ENCODE peak calls at places on chromosomes 1 and 21, in six cellular contexts. W is hepatocyte; E is CD4-positive, alpha-beta memory T cell; O is adrenal gland; F is endothelial cell of umbilical vein; B is A673. A is an unnamed sample.

GRCh38 chr21:29192999-29193563 is 62.6 kb downstream of the MAP3K7CL start:
- DNase-seq in F (no peak), O (no peak), W (no peak), B (peak; percentile 86), E (no peak), A (no peak)

GRCh38 chr1:208309771-208310170 is 65.6 kb upstream of the PLXNA2 start:
- DNase-seq in O (no peak), E (no peak), B (no peak), F (no peak), W (no peak), A (no peak)

GRCh38 chr21:45288441-45288841 is 746 bp upstream of the POFUT2 start:
- DNase-seq in E (no peak), O (no peak), F (no peak), B (no peak), W (peak; percentile 28), A (no peak)

GRCh38 chr1:155308493-155309422 is at the start of gene FDPS:
- DNase-seq in W (peak; percentile 98), F (peak; percentile 99), O (peak; percentile 99), B (peak; percentile 100), E (peak; percentile 97), A (peak; percentile 99)

GRCh38 chr1:2875677-2876531 is 74.4 kb upstream of the TTC34 start:
- DNase-seq in E (no peak), W (no peak), B (no peak), O (no peak), F (no peak), A (no peak)

GRCh38 chr1:229434005-229434640 is at the start of gene ACTA1:
- DNase-seq in F (no peak), E (no peak), B (no peak), W (no peak), O (no peak), A (no peak)

GRCh38 chr1:45266151-45266801 is 59.9 kb upstream of the ZSWIM5 start:
- DNase-seq in B (no peak), W (peak; percentile 58), F (peak; percentile 97), E (no peak), O (peak; percentile 78), A (no peak)

GRCh38 chr1:15153842-15154479 is 414 bp downstream of the TMEM51 start:
- DNase-seq in W (peak; percentile 88), F (peak; percentile 70), O (peak; percentile 72), B (peak; percentile 66), E (no peak), A (no peak)

GRCh38 chr1:225631041-225631663 is 21.8 kb downstream of the ENAH start:
- DNase-seq in O (no peak), F (no peak), W (no peak), E (no peak), B (no peak), A (no peak)

GRCh38 chr1:86448670-86449069 is 20.1 kb upstream of the CLCA1 start:
- DNase-seq in B (no peak), E (no peak), F (no peak), W (no peak), O (no peak), A (no peak)

GRCh38 chr1:182405578-182405977 is 5.1 kb upstream of the TEDDM1 start:
- DNase-seq in O (no peak), B (no peak), F (no peak), W (no peak), E (no peak), A (no peak)

GRCh38 chr1:31576743-31577455 is 584 bp downstream of the TINAGL1 start:
- DNase-seq in F (peak; percentile 16), B (no peak), E (no peak), O (no peak), W (no peak), A (no peak)

GRCh38 chr21:37917612-37918011 is 1.4 kb upstream of the KCNJ6 start:
- DNase-seq in B (no peak), O (no peak), F (no peak), W (no peak), E (no peak), A (no peak)

GRCh38 chr1:229280921-229281320 is 10.0 kb downstream of the RAB4A start:
- DNase-seq in O (no peak), W (no peak), B (no peak), E (no peak), F (no peak), A (no peak)

GRCh38 chr21:34701726-34702125 is 32.9 kb downstream of the CLIC6 start:
- DNase-seq in W (no peak), F (no peak), O (no peak), B (no peak), E (no peak), A (no peak)

GRCh38 chr1:234553241-234554156 is 56.5 kb downstream of the IRF2BP2 start:
- DNase-seq in E (no peak), B (peak; percentile 50), O (peak; percentile 44), F (peak; percentile 45), W (peak; percentile 60), A (no peak)

GRCh38 chr21:45142469-45142868 is 68.1 kb downstream of the ADARB1 start:
- DNase-seq in O (peak; percentile 79), W (no peak), E (no peak), B (peak; percentile 11), F (peak; percentile 17), A (no peak)

GRCh38 chr1:180953291-180953747 is 40.6 kb downstream of the KIAA1614 start:
- DNase-seq in B (no peak), O (no peak), W (no peak), F (no peak), E (no peak), A (peak; percentile 25)

GRCh38 chr1:182175340-182176068 is 114.0 kb upstream of the ZNF648 start:
- DNase-seq in B (peak; percentile 57), O (peak; percentile 13), F (no peak), W (peak; percentile 53), E (no peak), A (no peak)

GRCh38 chr1:84634536-84635205 is 55.6 kb downstream of the SSX2IP start:
- DNase-seq in E (no peak), W (peak; percentile 69), F (no peak), O (no peak), B (no peak), A (no peak)

GRCh38 chr1:29590583-29591555 is 354.5 kb downstream of the PTPRU start:
- DNase-seq in O (no peak), F (no peak), E (no peak), W (no peak), B (peak; percentile 5), A (no peak)

GRCh38 chr21:45537111-45537745 is 5.0 kb downstream of the SLC19A1 start:
- DNase-seq in E (no peak), F (no peak), B (no peak), O (no peak), W (no peak), A (no peak)

GRCh38 chr1:19370453-19371170 is 58.5 kb downstream of the SLC66A1 start:
- DNase-seq in F (no peak), O (peak; percentile 63), B (no peak), E (no peak), W (no peak), A (no peak)

GRCh38 chr21:16551101-16551695 is 821.4 kb downstream of the USP25 start:
- DNase-seq in F (peak; percentile 54), B (no peak), W (no peak), O (no peak), E (no peak), A (no peak)

GRCh38 chr1:178576841-178577240 is 63.9 kb downstream of the TEX35 start:
- DNase-seq in E (no peak), W (no peak), O (no peak), F (no peak), B (no peak), A (no peak)
- H3K4me1 ChIP-seq in E (no peaks in the 10 kb centered on the region), W (peaks cover 8% of the 10 kb centered on the region), O (no peaks in the 10 kb centered on the region), F (no peaks in the 10 kb centered on the region), B (peaks cover 10% of the 10 kb centered on the region), A (no peaks in the 10 kb centered on the region)

GRCh38 chr1:203668401-203668800 is 41.8 kb downstream of the ATP2B4 start:
- DNase-seq in B (no peak), W (no peak), F (no peak), E (no peak), O (no peak), A (no peak)

GRCh38 chr1:203669739-203670138 is 43.1 kb downstream of the ATP2B4 start:
- DNase-seq in E (no peak), O (peak; percentile 27), B (no peak), W (no peak), F (peak; percentile 70), A (no peak)

GRCh38 chr1:203665986-203666385 is 39.4 kb downstream of the ATP2B4 start:
- DNase-seq in O (no peak), F (no peak), B (no peak), W (no peak), E (no peak), A (no peak)

GRCh38 chr1:203666621-203667020 is 40.0 kb downstream of the ATP2B4 start:
- DNase-seq in F (peak; percentile 56), E (no peak), B (no peak), O (no peak), W (no peak), A (no peak)

DNA sequence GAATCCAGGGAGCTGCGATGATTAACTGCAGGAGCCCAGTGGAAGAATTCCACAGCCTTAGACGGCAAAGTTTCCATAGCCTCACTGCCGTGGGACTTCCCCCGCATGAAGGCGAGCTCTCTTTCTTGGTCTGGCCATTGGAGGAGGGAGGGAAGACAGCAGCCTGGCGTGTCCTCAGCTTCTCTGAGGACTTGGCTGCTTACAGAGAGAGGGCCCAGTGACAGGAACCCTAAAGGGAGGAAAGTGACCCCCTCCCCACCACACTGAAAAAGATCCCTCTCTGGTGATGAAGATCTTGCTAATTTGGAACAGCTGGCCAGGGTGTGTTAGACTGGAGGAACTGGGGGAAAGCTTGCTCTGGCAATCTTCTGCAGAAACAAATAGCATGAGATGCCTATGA is 41.0 kb downstream of the ATP2B4 start:
- DNase-seq in B (no peak), W (peak; percentile 15), O (no peak), F (no peak), E (no peak), A (no peak)
- H3K4me1 ChIP-seq in B (no peaks in the 10 kb centered on the region), W (peaks cover 15% of the 10 kb centered on the region), O (peaks cover 26% of the 10 kb centered on the region), F (peaks cover 36% of the 10 kb centered on the region), E (peaks cover 81% of the 10 kb centered on the region), A (peaks cover 73% of the 10 kb centered on the region)

DNA sequence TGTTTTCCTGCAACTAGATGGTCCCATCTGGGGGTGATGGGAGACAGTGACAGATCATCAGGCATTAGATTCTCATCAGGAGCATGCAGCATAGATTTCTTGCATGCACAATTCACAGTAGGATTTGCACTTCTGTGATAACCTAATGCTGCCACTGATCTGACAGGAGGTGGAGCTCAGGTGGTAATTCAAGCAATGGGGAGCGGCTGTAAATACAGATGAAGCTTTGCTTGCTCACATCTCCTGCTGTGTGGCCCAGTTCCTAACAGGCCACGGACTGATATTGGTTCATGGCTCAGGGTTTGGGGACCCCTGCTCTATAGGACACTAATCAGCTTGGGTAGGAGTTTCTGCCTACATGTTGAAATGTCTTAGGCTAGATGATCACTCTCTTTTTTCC is 320.0 kb downstream of the PRDM2 start:
- DNase-seq in O (no peak), F (no peak), W (no peak), E (no peak), B (no peak), A (no peak)
- H3K4me1 ChIP-seq in O (no peaks in the 10 kb centered on the region), F (no peaks in the 10 kb centered on the region), W (no peaks in the 10 kb centered on the region), E (no peaks in the 10 kb centered on the region), B (no peaks in the 10 kb centered on the region), A (no peaks in the 10 kb centered on the region)

DNA sequence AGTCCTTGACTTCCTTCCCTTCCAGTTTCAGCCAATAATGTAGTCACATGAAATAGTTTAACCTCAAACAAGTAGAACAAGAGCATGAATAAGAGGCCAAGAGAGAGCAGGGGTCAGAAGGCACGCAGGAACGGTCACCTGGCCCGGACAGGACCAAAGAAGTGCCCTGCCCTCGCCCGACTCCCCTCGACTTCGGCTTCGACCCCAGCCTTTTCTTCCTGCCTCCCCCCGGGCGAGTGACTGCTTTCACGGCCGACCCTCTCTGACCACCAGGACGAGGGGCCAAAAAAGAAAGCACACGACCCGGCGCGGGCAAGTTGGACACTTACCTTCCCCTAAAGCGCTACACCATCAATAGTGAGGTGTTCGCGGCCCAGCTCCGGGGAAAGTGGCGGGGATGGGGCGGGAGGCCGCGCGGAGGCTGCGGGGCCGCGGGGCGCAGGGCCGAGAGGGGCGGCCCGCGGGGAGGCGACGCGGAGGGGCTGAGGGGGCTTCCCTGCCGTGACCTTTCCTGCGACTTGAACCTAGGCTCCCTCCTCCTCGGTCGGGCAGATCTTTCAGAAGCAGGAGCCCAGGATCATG is 518 bp downstream of the RERE start:
- DNase-seq in E (peak; percentile 2), F (peak; percentile 45), W (peak; percentile 41), B (no peak), O (peak; percentile 39), A (no peak)
- H3K4me1 ChIP-seq in E (peaks cover 28% of the 10 kb centered on the region), F (peaks cover 57% of the 10 kb centered on the region), W (peaks cover 30% of the 10 kb centered on the region), B (peaks cover 46% of the 10 kb centered on the region), O (peaks cover 46% of the 10 kb centered on the region), A (peaks cover 30% of the 10 kb centered on the region)